ENCODE peak calls at places on chromosomes 12 and 14, in eight cellular contexts. D, I, Q, B, O, U, F and P are unnamed samples.

GRCh38 chr12:15050664-15051063 is 77.8 kb downstream of the PDE6H start:
- DNase-seq in D (no peak), I (no peak), Q (no peak), B (peak; percentile 9), O (no peak), U (no peak), F (no peak), P (no peak)

GRCh38 chr12:51115516-51115915 is 32.1 kb upstream of the CSRNP2 start:
- DNase-seq in D (no peak), I (no peak), Q (no peak), B (no peak), O (no peak), U (no peak), F (no peak), P (no peak)

GRCh38 chr14:36666416-36667206 is 5.0 kb downstream of the PAX9 start:
- DNase-seq in D (no peak), I (no peak), Q (no peak), B (no peak), O (no peak), U (no peak), F (no peak), P (no peak)

GRCh38 chr14:73610692-73611091 is 1.6 kb upstream of the ACOT6 start:
- DNase-seq in D (peak; percentile 83), I (no peak), Q (no peak), B (no peak), O (no peak), U (no peak), F (no peak), P (no peak)

GRCh38 chr14:101761881-101762529 is 496 bp downstream of the PPP2R5C start:
- DNase-seq in D (no peak), I (peak; percentile 59), Q (no peak), B (peak; percentile 52), O (no peak), U (peak; percentile 79), F (no peak), P (peak; percentile 50)

GRCh38 chr12:112165624-112166023 is 40.3 kb downstream of the TRAFD1 start:
- DNase-seq in D (no peak), I (no peak), Q (no peak), B (no peak), O (no peak), U (no peak), F (no peak), P (no peak)

GRCh38 chr14:68965261-68965761 is 13.8 kb downstream of the ACTN1 start:
- DNase-seq in D (no peak), I (no peak), Q (no peak), B (no peak), O (no peak), U (no peak), F (no peak), P (no peak)

GRCh38 chr12:29253916-29254625 is 105.0 kb downstream of the FAR2 start:
- DNase-seq in D (no peak), I (no peak), Q (no peak), B (no peak), O (no peak), U (no peak), F (no peak), P (peak; percentile 26)

GRCh38 chr12:93040367-93040766 is 111.3 kb upstream of the EEA1 start:
- DNase-seq in D (no peak), I (no peak), Q (no peak), B (no peak), O (no peak), U (no peak), F (no peak), P (no peak)

GRCh38 chr14:22715186-22715812 is 51.2 kb upstream of the OXA1L start:
- DNase-seq in D (no peak), I (no peak), Q (no peak), B (no peak), O (no peak), U (no peak), F (no peak), P (no peak)

GRCh38 chr12:67322580-67322979 is 53.4 kb downstream of the CAND1 start:
- DNase-seq in D (no peak), I (no peak), Q (no peak), B (no peak), O (no peak), U (no peak), F (no peak), P (no peak)
- H3K4me1 ChIP-seq in D (no peaks in the 10 kb centered on the region), I (no peaks in the 10 kb centered on the region), Q (no peaks in the 10 kb centered on the region), B (peaks cover 3% of the 10 kb centered on the region), O (no peaks in the 10 kb centered on the region), U (no peaks in the 10 kb centered on the region), F (no peaks in the 10 kb centered on the region), P (no peaks in the 10 kb centered on the region)

DNA sequence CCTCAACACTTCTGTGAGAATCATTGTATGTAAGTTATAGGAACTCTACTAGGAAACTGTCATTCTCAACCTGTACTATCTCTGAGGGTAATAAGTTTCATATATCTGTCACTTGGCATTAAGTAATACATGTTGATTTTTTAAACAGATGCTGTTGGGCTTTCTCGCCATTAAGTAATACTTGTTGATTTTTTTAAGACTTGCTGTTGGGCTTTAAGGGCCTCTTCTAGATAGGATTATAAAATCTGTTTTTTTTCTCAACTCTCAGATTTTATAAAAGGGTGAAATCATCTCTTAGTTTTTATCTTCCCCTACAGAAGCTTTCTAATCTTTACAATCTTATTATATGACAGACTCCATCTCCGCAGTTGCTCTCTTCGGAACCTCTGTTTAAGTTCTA is 5.6 kb downstream of the WASHC4 start:
- DNase-seq in D (no peak), I (no peak), Q (no peak), B (no peak), O (no peak), U (no peak), F (no peak), P (no peak)
- H3K36me3 ChIP-seq in D (peaks cover 28% of the 10 kb centered on the region), I (peaks cover 3% of the 10 kb centered on the region), Q (peaks cover 6% of the 10 kb centered on the region), B (peaks cover 45% of the 10 kb centered on the region), O (peaks cover 42% of the 10 kb centered on the region), U (peaks cover 39% of the 10 kb centered on the region), F (peaks cover 38% of the 10 kb centered on the region), P (peaks cover 48% of the 10 kb centered on the region)

DNA sequence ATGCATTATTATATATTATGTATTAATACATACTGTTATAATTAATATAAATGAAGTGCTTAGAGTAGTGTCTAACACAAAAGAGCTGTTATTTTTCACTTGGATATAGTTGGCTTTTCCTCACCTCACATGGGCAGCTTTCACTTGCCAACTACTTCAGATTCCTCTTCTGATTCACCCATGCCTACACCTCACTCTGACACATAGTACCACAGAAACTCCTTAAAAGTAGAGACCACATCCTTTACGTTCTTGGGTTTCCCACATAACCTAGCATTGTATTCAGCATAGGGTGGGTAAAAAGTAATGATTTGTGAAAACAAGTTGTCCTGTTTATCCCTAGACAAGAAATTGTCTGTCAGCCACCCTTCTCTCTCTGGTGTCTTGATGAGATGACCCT is 61.0 kb downstream of the DIO2 start:
- DNase-seq in D (no peak), I (no peak), Q (no peak), B (no peak), O (no peak), U (no peak), F (no peak), P (no peak)
- H3K9me3 ChIP-seq in D (no peaks in the 10 kb centered on the region), I (no peaks in the 10 kb centered on the region), Q (no peaks in the 10 kb centered on the region), B (no peaks in the 10 kb centered on the region), O (no peaks in the 10 kb centered on the region), U (no peaks in the 10 kb centered on the region), F (no peaks in the 10 kb centered on the region), P (no peaks in the 10 kb centered on the region)

GRCh38 chr12:65528127-65528526 is 249.6 kb downstream of the MSRB3 start:
- DNase-seq in D (no peak), I (no peak), Q (no peak), B (no peak), O (no peak), U (no peak), F (no peak), P (no peak)
- H3K4me1 ChIP-seq in D (no peaks in the 10 kb centered on the region), I (no peaks in the 10 kb centered on the region), Q (no peaks in the 10 kb centered on the region), B (no peaks in the 10 kb centered on the region), O (no peaks in the 10 kb centered on the region), U (no peaks in the 10 kb centered on the region), F (no peaks in the 10 kb centered on the region), P (no peaks in the 10 kb centered on the region)

DNA sequence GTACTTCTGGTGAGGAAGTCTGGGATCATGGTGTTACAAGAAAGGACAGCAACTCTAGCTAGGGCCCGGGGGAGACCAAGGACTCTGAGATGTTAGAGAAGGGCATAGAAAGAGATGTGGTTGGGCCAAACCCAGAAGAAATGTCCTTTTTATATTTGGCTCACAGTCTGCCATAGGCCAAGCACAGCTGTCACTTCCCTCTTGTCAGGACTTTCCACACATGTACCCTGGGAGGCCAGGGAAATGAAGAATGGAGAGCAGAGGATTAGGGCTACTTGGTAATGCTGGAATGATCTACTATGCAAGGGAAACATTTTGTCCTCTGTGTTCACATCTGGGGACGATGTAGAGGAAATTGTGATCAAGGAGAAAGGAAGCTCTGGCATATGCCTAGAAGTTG is 9.2 kb downstream of the MYO1A start:
- DNase-seq in D (no peak), I (no peak), Q (no peak), B (no peak), O (no peak), U (no peak), F (no peak), P (no peak)
- H3K36me3 ChIP-seq in D (no peaks in the 10 kb centered on the region), I (no peaks in the 10 kb centered on the region), Q (no peaks in the 10 kb centered on the region), B (no peaks in the 10 kb centered on the region), O (no peaks in the 10 kb centered on the region), U (no peaks in the 10 kb centered on the region), F (no peaks in the 10 kb centered on the region), P (no peaks in the 10 kb centered on the region)

DNA sequence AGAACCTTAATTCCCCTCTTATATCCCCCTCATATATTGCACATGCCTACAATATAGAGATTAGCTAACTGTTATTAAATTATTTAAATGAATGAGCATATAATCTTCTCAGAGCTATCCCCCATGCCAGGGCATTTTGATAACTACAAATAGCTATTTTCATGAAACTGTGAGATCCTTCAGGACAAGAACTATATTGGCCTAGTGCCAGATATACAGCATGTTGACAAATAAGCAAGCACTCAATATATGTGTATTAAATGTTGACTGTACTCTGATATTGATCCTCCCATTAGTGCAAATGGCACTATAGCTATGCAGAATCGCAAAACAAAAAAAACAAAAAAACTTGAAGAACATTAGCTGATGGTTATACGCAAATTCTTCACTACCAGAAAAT is 134.1 kb upstream of the OTX2 start:
- DNase-seq in D (no peak), I (no peak), Q (no peak), B (no peak), O (no peak), U (no peak), F (no peak), P (no peak)
- H3K9me3 ChIP-seq in D (no peaks in the 10 kb centered on the region), I (no peaks in the 10 kb centered on the region), Q (no peaks in the 10 kb centered on the region), B (peaks cover 2% of the 10 kb centered on the region), O (no peaks in the 10 kb centered on the region), U (no peaks in the 10 kb centered on the region), F (no peaks in the 10 kb centered on the region), P (no peaks in the 10 kb centered on the region)